ENCODE peak calls at places on chromosomes 7 and 10, in ten cellular contexts. One of them, this sample, is unnamed.

GRCh38 chr7:101519324-101520017 is 109.6 kb downstream of the MYL10 start:
- DNase-seq in GM12865: no peak
- DNase-seq in AG10803: peak; percentile 59
- DNase-seq in HL-60: no peak
- DNase-seq in mucosa of descending colon: no peak
- DNase-seq in coronary artery: no peak
- DNase-seq in right cardiac atrium: no peak
- DNase-seq in kidney: no peak
- DNase-seq in fibroblast of lung: peak; percentile 66
- DNase-seq in mesenchymal stem cell: peak; percentile 13
- DNase-seq in this sample: peak; percentile 17

GRCh38 chr7:111409714-111410422 is 152.4 kb downstream of the IMMP2L start:
- DNase-seq in GM12865: no peak
- DNase-seq in AG10803: peak; percentile 76
- DNase-seq in HL-60: no peak
- DNase-seq in mucosa of descending colon: no peak
- DNase-seq in coronary artery: no peak
- DNase-seq in right cardiac atrium: no peak
- DNase-seq in kidney: no peak
- DNase-seq in fibroblast of lung: peak; percentile 78
- DNase-seq in mesenchymal stem cell: peak; percentile 8
- DNase-seq in this sample: peak; percentile 25

GRCh38 chr10:25912796-25913195 is 21.2 kb upstream of the MYO3A start:
- DNase-seq in GM12865: no peak
- DNase-seq in AG10803: no peak
- DNase-seq in HL-60: no peak
- DNase-seq in mucosa of descending colon: no peak
- DNase-seq in coronary artery: no peak
- DNase-seq in right cardiac atrium: no peak
- DNase-seq in kidney: no peak
- DNase-seq in fibroblast of lung: no peak
- DNase-seq in mesenchymal stem cell: no peak
- DNase-seq in this sample: no peak

GRCh38 chr10:67288688-67289410 is 363.0 kb downstream of the LRRTM3 start:
- DNase-seq in GM12865: no peak
- DNase-seq in AG10803: no peak
- DNase-seq in HL-60: no peak
- DNase-seq in mucosa of descending colon: no peak
- DNase-seq in coronary artery: no peak
- DNase-seq in right cardiac atrium: no peak
- DNase-seq in kidney: no peak
- DNase-seq in fibroblast of lung: no peak
- DNase-seq in mesenchymal stem cell: no peak
- DNase-seq in this sample: no peak

GRCh38 chr7:134509010-134509409 is 18.4 kb upstream of the AKR1B10 start:
- DNase-seq in GM12865: no peak
- DNase-seq in AG10803: no peak
- DNase-seq in HL-60: no peak
- DNase-seq in mucosa of descending colon: no peak
- DNase-seq in coronary artery: no peak
- DNase-seq in right cardiac atrium: no peak
- DNase-seq in kidney: no peak
- DNase-seq in fibroblast of lung: no peak
- DNase-seq in mesenchymal stem cell: no peak
- DNase-seq in this sample: no peak

GRCh38 chr10:92208736-92209135 is 82.1 kb downstream of the CPEB3 start:
- DNase-seq in GM12865: peak; percentile 22
- DNase-seq in AG10803: peak; percentile 18
- DNase-seq in HL-60: no peak
- DNase-seq in mucosa of descending colon: no peak
- DNase-seq in coronary artery: no peak
- DNase-seq in right cardiac atrium: no peak
- DNase-seq in kidney: no peak
- DNase-seq in fibroblast of lung: peak; percentile 44
- DNase-seq in mesenchymal stem cell: peak; percentile 15
- DNase-seq in this sample: peak; percentile 27

GRCh38 chr7:130701650-130702049 is 15.3 kb upstream of the TSGA13 start:
- DNase-seq in GM12865: no peak
- DNase-seq in AG10803: no peak
- DNase-seq in HL-60: no peak
- DNase-seq in mucosa of descending colon: no peak
- DNase-seq in coronary artery: no peak
- DNase-seq in right cardiac atrium: no peak
- DNase-seq in kidney: no peak
- DNase-seq in fibroblast of lung: no peak
- DNase-seq in mesenchymal stem cell: no peak
- DNase-seq in this sample: no peak

GRCh38 chr7:76063525-76063924 is 15.6 kb downstream of the MDH2 start:
- DNase-seq in GM12865: no peak
- DNase-seq in AG10803: no peak
- DNase-seq in HL-60: no peak
- DNase-seq in mucosa of descending colon: peak; percentile 89
- DNase-seq in coronary artery: no peak
- DNase-seq in right cardiac atrium: peak; percentile 87
- DNase-seq in kidney: peak; percentile 78
- DNase-seq in fibroblast of lung: no peak
- DNase-seq in mesenchymal stem cell: no peak
- DNase-seq in this sample: no peak

GRCh38 chr10:24901686-24902399 is 50.6 kb downstream of the PRTFDC1 start:
- DNase-seq in GM12865: peak; percentile 45
- DNase-seq in AG10803: peak; percentile 92
- DNase-seq in HL-60: no peak
- DNase-seq in mucosa of descending colon: peak; percentile 82
- DNase-seq in coronary artery: no peak
- DNase-seq in right cardiac atrium: peak; percentile 68
- DNase-seq in kidney: no peak
- DNase-seq in fibroblast of lung: peak; percentile 98
- DNase-seq in mesenchymal stem cell: peak; percentile 90
- DNase-seq in this sample: peak; percentile 91

GRCh38 chr7:3861941-3862340 is 560.9 kb downstream of the SDK1 start:
- DNase-seq in GM12865: no peak
- DNase-seq in AG10803: peak; percentile 12
- DNase-seq in HL-60: no peak
- DNase-seq in mucosa of descending colon: peak; percentile 25
- DNase-seq in coronary artery: no peak
- DNase-seq in right cardiac atrium: peak; percentile 33
- DNase-seq in kidney: no peak
- DNase-seq in fibroblast of lung: peak; percentile 81
- DNase-seq in mesenchymal stem cell: peak; percentile 89
- DNase-seq in this sample: peak; percentile 96

GRCh38 chr10:48684792-48685651 is at the start of gene WDFY4:
- DNase-seq in GM12865: peak; percentile 88
- DNase-seq in AG10803: no peak
- DNase-seq in HL-60: peak; percentile 81
- DNase-seq in mucosa of descending colon: no peak
- DNase-seq in coronary artery: no peak
- DNase-seq in right cardiac atrium: peak; percentile 62
- DNase-seq in kidney: no peak
- DNase-seq in fibroblast of lung: no peak
- DNase-seq in mesenchymal stem cell: no peak
- DNase-seq in this sample: no peak

GRCh38 chr7:90720970-90721768 is 125.0 kb downstream of the CDK14 start:
- DNase-seq in GM12865: no peak
- DNase-seq in AG10803: peak; percentile 91
- DNase-seq in HL-60: no peak
- DNase-seq in mucosa of descending colon: peak; percentile 67
- DNase-seq in coronary artery: no peak
- DNase-seq in right cardiac atrium: no peak
- DNase-seq in kidney: no peak
- DNase-seq in fibroblast of lung: peak; percentile 79
- DNase-seq in mesenchymal stem cell: peak; percentile 53
- DNase-seq in this sample: peak; percentile 87

GRCh38 chr7:149494738-149495368 is 2.8 kb downstream of the ZNF746 start:
- DNase-seq in GM12865: no peak
- DNase-seq in AG10803: peak; percentile 72
- DNase-seq in HL-60: peak; percentile 61
- DNase-seq in mucosa of descending colon: no peak
- DNase-seq in coronary artery: no peak
- DNase-seq in right cardiac atrium: no peak
- DNase-seq in kidney: no peak
- DNase-seq in fibroblast of lung: no peak
- DNase-seq in mesenchymal stem cell: peak; percentile 67
- DNase-seq in this sample: peak; percentile 80

GRCh38 chr10:17544465-17544864 is 72.7 kb downstream of the HACD1 start:
- DNase-seq in GM12865: no peak
- DNase-seq in AG10803: peak; percentile 39
- DNase-seq in HL-60: no peak
- DNase-seq in mucosa of descending colon: no peak
- DNase-seq in coronary artery: no peak
- DNase-seq in right cardiac atrium: no peak
- DNase-seq in kidney: no peak
- DNase-seq in fibroblast of lung: no peak
- DNase-seq in mesenchymal stem cell: no peak
- DNase-seq in this sample: no peak

GRCh38 chr7:108226723-108227359 is 96.7 kb upstream of the LAMB4 start:
- DNase-seq in GM12865: no peak
- DNase-seq in AG10803: peak; percentile 15
- DNase-seq in HL-60: no peak
- DNase-seq in mucosa of descending colon: no peak
- DNase-seq in coronary artery: no peak
- DNase-seq in right cardiac atrium: no peak
- DNase-seq in kidney: no peak
- DNase-seq in fibroblast of lung: peak; percentile 43
- DNase-seq in mesenchymal stem cell: no peak
- DNase-seq in this sample: no peak

GRCh38 chr7:139600306-139600705 is 76.8 kb downstream of the CLEC2L start:
- DNase-seq in GM12865: no peak
- DNase-seq in AG10803: no peak
- DNase-seq in HL-60: no peak
- DNase-seq in mucosa of descending colon: no peak
- DNase-seq in coronary artery: no peak
- DNase-seq in right cardiac atrium: no peak
- DNase-seq in kidney: no peak
- DNase-seq in fibroblast of lung: no peak
- DNase-seq in mesenchymal stem cell: no peak
- DNase-seq in this sample: no peak

GRCh38 chr7:95590387-95591248 is 5.7 kb downstream of the PDK4 start:
- DNase-seq in GM12865: no peak
- DNase-seq in AG10803: no peak
- DNase-seq in HL-60: no peak
- DNase-seq in mucosa of descending colon: no peak
- DNase-seq in coronary artery: no peak
- DNase-seq in right cardiac atrium: peak; percentile 28
- DNase-seq in kidney: peak; percentile 16
- DNase-seq in fibroblast of lung: no peak
- DNase-seq in mesenchymal stem cell: peak; percentile 23
- DNase-seq in this sample: peak; percentile 47
- H3K4me3 ChIP-seq in GM12865: no peak overlapping the region
- H3K4me3 ChIP-seq in AG10803: no peak overlapping the region
- H3K4me3 ChIP-seq in HL-60: no peak overlapping the region
- H3K4me3 ChIP-seq in mucosa of descending colon: no peak overlapping the region
- H3K4me3 ChIP-seq in coronary artery: peak overlapping the region; percentile 98
- H3K4me3 ChIP-seq in right cardiac atrium: peak overlapping the region; percentile 66
- H3K4me3 ChIP-seq in kidney: peak overlapping the region; percentile 99
- H3K4me3 ChIP-seq in fibroblast of lung: no peak overlapping the region
- H3K4me3 ChIP-seq in mesenchymal stem cell: no peak overlapping the region
- H3K4me3 ChIP-seq in this sample: no peak overlapping the region

DNA sequence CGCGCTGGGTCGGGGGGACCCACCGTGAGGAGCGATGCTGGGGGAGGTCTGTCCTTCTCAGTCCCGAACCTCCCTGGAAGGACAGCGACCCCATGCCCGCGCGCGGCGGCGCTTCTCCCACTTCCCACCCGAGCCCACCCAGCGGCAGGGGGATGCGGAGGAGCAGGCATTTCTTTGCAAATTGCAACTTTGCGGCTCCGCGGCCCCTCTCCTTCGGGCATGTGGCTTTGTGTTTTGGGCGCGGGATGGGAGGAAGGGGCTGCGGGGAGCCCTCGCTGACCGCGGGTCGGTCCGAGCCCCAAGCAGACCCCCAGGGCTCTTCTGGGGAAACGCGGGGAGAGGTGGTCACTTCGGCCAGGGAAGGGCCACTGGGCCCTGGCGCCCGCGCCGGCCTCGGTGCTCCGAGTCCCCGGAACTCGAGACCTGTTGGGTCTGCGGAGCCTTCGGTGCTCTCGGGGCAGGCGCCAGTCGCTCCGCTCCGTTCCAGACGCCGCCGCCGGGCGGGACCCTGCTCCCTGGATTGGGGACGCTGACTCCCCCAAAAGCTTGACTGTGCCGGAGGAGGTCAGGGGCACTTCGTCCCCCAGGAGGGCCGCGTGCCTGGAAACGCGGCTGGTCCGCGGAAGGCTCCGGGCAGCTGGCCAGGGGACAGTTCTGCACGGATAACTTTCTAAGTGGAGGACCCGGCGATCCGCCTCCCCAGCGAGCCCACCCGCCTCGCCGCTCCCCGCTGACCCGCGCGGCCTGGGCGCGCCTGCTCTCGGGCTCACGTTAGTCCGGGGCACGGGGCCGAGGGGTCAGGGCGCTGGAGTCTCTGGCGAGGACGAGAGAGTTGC is 164.2 kb upstream of the DPP6 start:
- DNase-seq in GM12865: no peak
- DNase-seq in AG10803: no peak
- DNase-seq in HL-60: no peak
- DNase-seq in mucosa of descending colon: no peak
- DNase-seq in coronary artery: no peak
- DNase-seq in right cardiac atrium: no peak
- DNase-seq in kidney: no peak
- DNase-seq in fibroblast of lung: no peak
- DNase-seq in mesenchymal stem cell: no peak
- DNase-seq in this sample: no peak
- H3K4me3 ChIP-seq in GM12865: no peak overlapping the region
- H3K4me3 ChIP-seq in AG10803: no peak overlapping the region
- H3K4me3 ChIP-seq in HL-60: no peak overlapping the region
- H3K4me3 ChIP-seq in mucosa of descending colon: no peak overlapping the region
- H3K4me3 ChIP-seq in coronary artery: peak overlapping the region; percentile 53
- H3K4me3 ChIP-seq in right cardiac atrium: no peak overlapping the region
- H3K4me3 ChIP-seq in kidney: no peak overlapping the region
- H3K4me3 ChIP-seq in fibroblast of lung: no peak overlapping the region
- H3K4me3 ChIP-seq in mesenchymal stem cell: no peak overlapping the region
- H3K4me3 ChIP-seq in this sample: no peak overlapping the region

DNA sequence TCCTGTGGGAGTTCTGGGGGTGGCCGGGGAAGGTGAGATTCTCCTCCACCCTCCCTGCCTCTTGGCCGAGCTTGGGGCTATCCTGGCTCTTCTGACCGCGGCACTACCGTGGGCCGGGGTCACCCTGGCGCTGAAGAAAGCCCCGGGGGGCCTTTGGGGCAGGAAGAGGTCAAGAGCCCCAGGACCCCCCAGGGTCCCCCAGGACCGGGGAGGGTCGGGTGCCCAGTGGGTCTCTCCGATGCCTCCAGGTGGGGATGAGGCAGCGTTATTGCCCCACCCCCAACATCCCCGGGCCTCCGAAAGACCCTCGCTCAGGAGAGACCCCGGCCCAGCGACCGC is 439 bp upstream of the KNDC1 start:
- DNase-seq in GM12865: no peak
- DNase-seq in AG10803: no peak
- DNase-seq in HL-60: no peak
- DNase-seq in mucosa of descending colon: no peak
- DNase-seq in coronary artery: no peak
- DNase-seq in right cardiac atrium: no peak
- DNase-seq in kidney: no peak
- DNase-seq in fibroblast of lung: no peak
- DNase-seq in mesenchymal stem cell: no peak
- DNase-seq in this sample: no peak
- H3K4me3 ChIP-seq in GM12865: no peak overlapping the region
- H3K4me3 ChIP-seq in AG10803: no peak overlapping the region
- H3K4me3 ChIP-seq in HL-60: no peak overlapping the region
- H3K4me3 ChIP-seq in mucosa of descending colon: no peak overlapping the region
- H3K4me3 ChIP-seq in coronary artery: peak overlapping the region; percentile 74
- H3K4me3 ChIP-seq in right cardiac atrium: peak overlapping the region; percentile 70
- H3K4me3 ChIP-seq in kidney: no peak overlapping the region
- H3K4me3 ChIP-seq in fibroblast of lung: no peak overlapping the region
- H3K4me3 ChIP-seq in mesenchymal stem cell: no peak overlapping the region
- H3K4me3 ChIP-seq in this sample: no peak overlapping the region

GRCh38 chr10:30074101-30074500 is 14.7 kb upstream of the JCAD start:
- DNase-seq in GM12865: no peak
- DNase-seq in AG10803: no peak
- DNase-seq in HL-60: no peak
- DNase-seq in mucosa of descending colon: no peak
- DNase-seq in coronary artery: no peak
- DNase-seq in right cardiac atrium: no peak
- DNase-seq in kidney: no peak
- DNase-seq in fibroblast of lung: no peak
- DNase-seq in mesenchymal stem cell: no peak
- DNase-seq in this sample: no peak
- H3K4me3 ChIP-seq in GM12865: no peak overlapping the region
- H3K4me3 ChIP-seq in AG10803: no peak overlapping the region
- H3K4me3 ChIP-seq in HL-60: no peak overlapping the region
- H3K4me3 ChIP-seq in mucosa of descending colon: no peak overlapping the region
- H3K4me3 ChIP-seq in coronary artery: no peak overlapping the region
- H3K4me3 ChIP-seq in right cardiac atrium: no peak overlapping the region
- H3K4me3 ChIP-seq in kidney: no peak overlapping the region
- H3K4me3 ChIP-seq in fibroblast of lung: no peak overlapping the region
- H3K4me3 ChIP-seq in mesenchymal stem cell: no peak overlapping the region
- H3K4me3 ChIP-seq in this sample: no peak overlapping the region

This sample was measured in fibroblast of pulmonary artery.